ENCODE peak calls at places on chromosomes 7 and 10, in four cellular contexts. Q is CD4-positive, CD25-positive, alpha-beta regulatory T cell; E is anterior cingulate cortex; S is A172. M is an unnamed sample.

GRCh38 chr7:132276252-132276651 is 300.0 kb downstream of the PLXNA4 start:
- DNase-seq in Q (no peak), E (no peak), S (no peak), M (no peak)

GRCh38 chr7:149245244-149245643 is 5.8 kb downstream of the ZNF212 start:
- DNase-seq in Q (peak), S (no peak), E (no peak), M (no peak)

GRCh38 chr10:124719213-124719851 is 24.8 kb downstream of the FAM53B start:
- DNase-seq in E (peak), S (peak), Q (peak), M (peak)

GRCh38 chr7:40348126-40348728 is 213.4 kb downstream of the SUGCT start:
- DNase-seq in S (peak), Q (no peak), E (no peak), M (no peak)

GRCh38 chr7:130888017-130888371 is 154.0 kb upstream of the KLF14 start:
- DNase-seq in S (no peak), E (no peak), Q (no peak), M (no peak)

GRCh38 chr10:89337493-89337892 is 9.7 kb downstream of the IFIT3 start:
- DNase-seq in S (peak), E (no peak), Q (peak), M (no peak)

GRCh38 chr10:101828734-101829551 is 10.7 kb upstream of the OGA start:
- DNase-seq in S (no peak), E (no peak), Q (no peak), M (no peak)

GRCh38 chr10:60606343-60607080 is 171.8 kb upstream of the CDK1 start:
- DNase-seq in E (no peak), S (peak), Q (no peak), M (no peak)

GRCh38 chr7:116177009-116177408 is 33.3 kb upstream of the TES start:
- DNase-seq in S (peak), Q (no peak), E (no peak), M (no peak)

GRCh38 chr10:14588084-14588937 is 186.4 kb downstream of the FAM107B start:
- DNase-seq in E (no peak), S (peak), Q (peak), M (no peak)

GRCh38 chr10:37289833-37290464 is 164.6 kb downstream of the ANKRD30A start:
- DNase-seq in E (no peak), S (no peak), Q (no peak), M (no peak)

GRCh38 chr7:18400281-18400680 is 95.3 kb upstream of the HDAC9 start:
- DNase-seq in E (no peak), Q (no peak), S (no peak), M (no peak)

M was measured in globus pallidus.